ENCODE peak calls at places on chromosome 5, in five cellular contexts. One of them, this sample, is unnamed.

GRCh38 chr5:132238901-132239500 is 11.3 kb upstream of the P4HA2 start:
- DNase-seq in HepG2: no peak
- DNase-seq in GM12865: no peak
- DNase-seq in upper lobe of left lung: no peak
- DNase-seq in colonic mucosa: no peak
- DNase-seq in this sample: no peak

GRCh38 chr5:150401376-150402201 is 11.1 kb downstream of the CD74 start:
- DNase-seq in HepG2: no peak
- DNase-seq in upper lobe of left lung: no peak
- DNase-seq in GM12865: peak; percentile 57
- DNase-seq in colonic mucosa: no peak
- DNase-seq in this sample: no peak

GRCh38 chr5:74294231-74294705 is 346.3 kb downstream of the ENC1 start:
- DNase-seq in GM12865: peak; percentile 75
- DNase-seq in upper lobe of left lung: no peak
- DNase-seq in colonic mucosa: no peak
- DNase-seq in HepG2: no peak
- DNase-seq in this sample: no peak

GRCh38 chr5:133245191-133246052 is 193.6 kb downstream of the HSPA4 start:
- DNase-seq in upper lobe of left lung: no peak
- DNase-seq in colonic mucosa: no peak
- DNase-seq in GM12865: peak; percentile 69
- DNase-seq in HepG2: peak; percentile 40
- DNase-seq in this sample: peak; percentile 60

GRCh38 chr5:130923543-130924159 is 241.4 kb downstream of the HINT1 start:
- DNase-seq in GM12865: no peak
- DNase-seq in upper lobe of left lung: no peak
- DNase-seq in colonic mucosa: no peak
- DNase-seq in HepG2: no peak
- DNase-seq in this sample: no peak

GRCh38 chr5:39755986-39756385 is 331.2 kb upstream of the DAB2 start:
- DNase-seq in colonic mucosa: no peak
- DNase-seq in upper lobe of left lung: no peak
- DNase-seq in HepG2: no peak
- DNase-seq in GM12865: no peak
- DNase-seq in this sample: peak; percentile 71

GRCh38 chr5:129991780-129992179 is 87.5 kb downstream of the CHSY3 start:
- DNase-seq in upper lobe of left lung: no peak
- DNase-seq in colonic mucosa: no peak
- DNase-seq in HepG2: no peak
- DNase-seq in GM12865: no peak
- DNase-seq in this sample: no peak

GRCh38 chr5:123512631-123513461 is 869 bp downstream of the CSNK1G3 start:
- DNase-seq in GM12865: peak; percentile 53
- DNase-seq in upper lobe of left lung: peak; percentile 91
- DNase-seq in HepG2: peak; percentile 39
- DNase-seq in colonic mucosa: peak; percentile 37
- DNase-seq in this sample: no peak

GRCh38 chr5:55517804-55518203 is 17.0 kb downstream of the PLPP1 start:
- DNase-seq in colonic mucosa: peak; percentile 82
- DNase-seq in upper lobe of left lung: no peak
- DNase-seq in HepG2: no peak
- DNase-seq in GM12865: no peak
- DNase-seq in this sample: no peak

GRCh38 chr5:41574391-41574790 is 64.0 kb upstream of the PLCXD3 start:
- DNase-seq in upper lobe of left lung: no peak
- DNase-seq in GM12865: no peak
- DNase-seq in HepG2: no peak
- DNase-seq in colonic mucosa: no peak
- DNase-seq in this sample: no peak

GRCh38 chr5:76145945-76146344 is 62.8 kb downstream of the SV2C start:
- DNase-seq in HepG2: peak; percentile 16
- DNase-seq in upper lobe of left lung: no peak
- DNase-seq in colonic mucosa: peak; percentile 19
- DNase-seq in GM12865: peak; percentile 68
- DNase-seq in this sample: no peak

GRCh38 chr5:522899-523657 is 1.2 kb downstream of the SLC9A3 start:
- DNase-seq in upper lobe of left lung: peak; percentile 70
- DNase-seq in GM12865: no peak
- DNase-seq in colonic mucosa: no peak
- DNase-seq in HepG2: no peak
- DNase-seq in this sample: no peak

GRCh38 chr5:137300411-137301240 is 198.5 kb downstream of the SPOCK1 start:
- DNase-seq in colonic mucosa: no peak
- DNase-seq in upper lobe of left lung: no peak
- DNase-seq in HepG2: no peak
- DNase-seq in GM12865: no peak
- DNase-seq in this sample: no peak

GRCh38 chr5:181222630-181223040 is 446 bp upstream of the TRIM41 start:
- DNase-seq in colonic mucosa: no peak
- DNase-seq in GM12865: no peak
- DNase-seq in upper lobe of left lung: no peak
- DNase-seq in HepG2: no peak
- DNase-seq in this sample: no peak

GRCh38 chr5:53994148-53994547 is 316.2 kb downstream of the ARL15 start:
- DNase-seq in upper lobe of left lung: no peak
- DNase-seq in GM12865: no peak
- DNase-seq in colonic mucosa: no peak
- DNase-seq in HepG2: no peak
- DNase-seq in this sample: no peak

GRCh38 chr5:76163111-76163628 is 80.0 kb downstream of the SV2C start:
- DNase-seq in GM12865: no peak
- DNase-seq in colonic mucosa: no peak
- DNase-seq in upper lobe of left lung: no peak
- DNase-seq in HepG2: no peak
- DNase-seq in this sample: no peak

GRCh38 chr5:1006656-1007071 is 1.9 kb upstream of the NKD2 start:
- DNase-seq in upper lobe of left lung: peak; percentile 57
- DNase-seq in GM12865: no peak
- DNase-seq in colonic mucosa: no peak
- DNase-seq in HepG2: no peak
- DNase-seq in this sample: no peak

GRCh38 chr5:150317048-150318003 is 14.6 kb upstream of the ARSI start:
- DNase-seq in HepG2: peak; percentile 86
- DNase-seq in GM12865: no peak
- DNase-seq in upper lobe of left lung: no peak
- DNase-seq in colonic mucosa: no peak
- DNase-seq in this sample: peak; percentile 94

GRCh38 chr5:157828031-157828948 is 30.7 kb downstream of the CLINT1 start:
- DNase-seq in upper lobe of left lung: no peak
- DNase-seq in HepG2: no peak
- DNase-seq in colonic mucosa: no peak
- DNase-seq in GM12865: peak; percentile 9
- DNase-seq in this sample: no peak

GRCh38 chr5:176769911-176770310 is 40.4 kb upstream of the UNC5A start:
- DNase-seq in upper lobe of left lung: peak; percentile 24
- DNase-seq in HepG2: no peak
- DNase-seq in GM12865: no peak
- DNase-seq in colonic mucosa: peak; percentile 2
- DNase-seq in this sample: no peak

GRCh38 chr5:79795764-79796398 is 106.2 kb downstream of the CMYA5 start:
- DNase-seq in GM12865: no peak
- DNase-seq in upper lobe of left lung: no peak
- DNase-seq in colonic mucosa: no peak
- DNase-seq in HepG2: no peak
- DNase-seq in this sample: no peak

GRCh38 chr5:119274024-119274766 is 81.6 kb upstream of the TNFAIP8 start:
- DNase-seq in upper lobe of left lung: no peak
- DNase-seq in HepG2: peak; percentile 21
- DNase-seq in colonic mucosa: peak; percentile 56
- DNase-seq in GM12865: no peak
- DNase-seq in this sample: no peak

GRCh38 chr5:67581203-67581602 is 384.6 kb upstream of the CD180 start:
- DNase-seq in HepG2: no peak
- DNase-seq in upper lobe of left lung: no peak
- DNase-seq in colonic mucosa: no peak
- DNase-seq in GM12865: no peak
- DNase-seq in this sample: peak; percentile 76

GRCh38 chr5:20105915-20106314 is 117.9 kb upstream of the CDH18 start:
- DNase-seq in HepG2: no peak
- DNase-seq in upper lobe of left lung: no peak
- DNase-seq in colonic mucosa: no peak
- DNase-seq in GM12865: no peak
- DNase-seq in this sample: no peak

GRCh38 chr5:10445352-10445751 is 3.7 kb downstream of the ROPN1L start:
- DNase-seq in colonic mucosa: no peak
- DNase-seq in HepG2: no peak
- DNase-seq in GM12865: no peak
- DNase-seq in upper lobe of left lung: no peak
- DNase-seq in this sample: no peak

GRCh38 chr5:134609232-134609851 is 23.3 kb downstream of the SAR1B start:
- DNase-seq in upper lobe of left lung: no peak
- DNase-seq in HepG2: no peak
- DNase-seq in GM12865: peak; percentile 69
- DNase-seq in colonic mucosa: peak; percentile 6
- DNase-seq in this sample: peak; percentile 33

GRCh38 chr5:128038641-128039040 is 44.9 kb upstream of the SLC12A2 start:
- DNase-seq in colonic mucosa: no peak
- DNase-seq in upper lobe of left lung: no peak
- DNase-seq in GM12865: no peak
- DNase-seq in HepG2: peak; percentile 31
- DNase-seq in this sample: no peak

GRCh38 chr5:6856658-6857057 is 143.4 kb downstream of the TENT4A start:
- DNase-seq in HepG2: no peak
- DNase-seq in GM12865: no peak
- DNase-seq in colonic mucosa: peak; percentile 24
- DNase-seq in upper lobe of left lung: no peak
- DNase-seq in this sample: no peak

GRCh38 chr5:124365491-124365890 is 380.9 kb downstream of the ZNF608 start:
- DNase-seq in HepG2: no peak
- DNase-seq in upper lobe of left lung: no peak
- DNase-seq in GM12865: no peak
- DNase-seq in colonic mucosa: no peak
- DNase-seq in this sample: no peak

GRCh38 chr5:31682847-31683246 is 43.9 kb downstream of the PDZD2 start:
- DNase-seq in GM12865: no peak
- DNase-seq in upper lobe of left lung: no peak
- DNase-seq in colonic mucosa: no peak
- DNase-seq in HepG2: no peak
- DNase-seq in this sample: no peak

GRCh38 chr5:73617510-73618279 is 8.3 kb upstream of the ARHGEF28 start:
- DNase-seq in HepG2: no peak
- DNase-seq in colonic mucosa: no peak
- DNase-seq in GM12865: peak; percentile 61
- DNase-seq in upper lobe of left lung: no peak
- DNase-seq in this sample: no peak

GRCh38 chr5:149080294-149080693 is 17.4 kb upstream of the SH3TC2 start:
- DNase-seq in HepG2: no peak
- DNase-seq in upper lobe of left lung: no peak
- DNase-seq in GM12865: no peak
- DNase-seq in colonic mucosa: no peak
- DNase-seq in this sample: no peak

GRCh38 chr5:149083846-149084245 is 21.0 kb upstream of the SH3TC2 start:
- DNase-seq in colonic mucosa: no peak
- DNase-seq in HepG2: no peak
- DNase-seq in upper lobe of left lung: no peak
- DNase-seq in GM12865: no peak
- DNase-seq in this sample: no peak

GRCh38 chr5:149079883-149080282 is 17.0 kb upstream of the SH3TC2 start:
- DNase-seq in HepG2: no peak
- DNase-seq in GM12865: no peak
- DNase-seq in upper lobe of left lung: no peak
- DNase-seq in colonic mucosa: no peak
- DNase-seq in this sample: no peak

GRCh38 chr5:149082271-149082670 is 19.4 kb upstream of the SH3TC2 start:
- DNase-seq in upper lobe of left lung: no peak
- DNase-seq in colonic mucosa: no peak
- DNase-seq in HepG2: no peak
- DNase-seq in GM12865: no peak
- DNase-seq in this sample: no peak
- H3K4me3 ChIP-seq in upper lobe of left lung: no peak overlapping the region
- H3K4me3 ChIP-seq in colonic mucosa: no peak overlapping the region
- H3K4me3 ChIP-seq in HepG2: no peak overlapping the region
- H3K4me3 ChIP-seq in GM12865: no peak overlapping the region
- H3K4me3 ChIP-seq in this sample: no peak overlapping the region

GRCh38 chr5:112179290-112179689 is 239.8 kb downstream of the EPB41L4A start:
- DNase-seq in GM12865: no peak
- DNase-seq in upper lobe of left lung: no peak
- DNase-seq in HepG2: no peak
- DNase-seq in colonic mucosa: no peak
- DNase-seq in this sample: no peak
- H3K4me3 ChIP-seq in GM12865: no peak overlapping the region
- H3K4me3 ChIP-seq in upper lobe of left lung: no peak overlapping the region
- H3K4me3 ChIP-seq in HepG2: no peak overlapping the region
- H3K4me3 ChIP-seq in colonic mucosa: no peak overlapping the region
- H3K4me3 ChIP-seq in this sample: no peak overlapping the region

DNA sequence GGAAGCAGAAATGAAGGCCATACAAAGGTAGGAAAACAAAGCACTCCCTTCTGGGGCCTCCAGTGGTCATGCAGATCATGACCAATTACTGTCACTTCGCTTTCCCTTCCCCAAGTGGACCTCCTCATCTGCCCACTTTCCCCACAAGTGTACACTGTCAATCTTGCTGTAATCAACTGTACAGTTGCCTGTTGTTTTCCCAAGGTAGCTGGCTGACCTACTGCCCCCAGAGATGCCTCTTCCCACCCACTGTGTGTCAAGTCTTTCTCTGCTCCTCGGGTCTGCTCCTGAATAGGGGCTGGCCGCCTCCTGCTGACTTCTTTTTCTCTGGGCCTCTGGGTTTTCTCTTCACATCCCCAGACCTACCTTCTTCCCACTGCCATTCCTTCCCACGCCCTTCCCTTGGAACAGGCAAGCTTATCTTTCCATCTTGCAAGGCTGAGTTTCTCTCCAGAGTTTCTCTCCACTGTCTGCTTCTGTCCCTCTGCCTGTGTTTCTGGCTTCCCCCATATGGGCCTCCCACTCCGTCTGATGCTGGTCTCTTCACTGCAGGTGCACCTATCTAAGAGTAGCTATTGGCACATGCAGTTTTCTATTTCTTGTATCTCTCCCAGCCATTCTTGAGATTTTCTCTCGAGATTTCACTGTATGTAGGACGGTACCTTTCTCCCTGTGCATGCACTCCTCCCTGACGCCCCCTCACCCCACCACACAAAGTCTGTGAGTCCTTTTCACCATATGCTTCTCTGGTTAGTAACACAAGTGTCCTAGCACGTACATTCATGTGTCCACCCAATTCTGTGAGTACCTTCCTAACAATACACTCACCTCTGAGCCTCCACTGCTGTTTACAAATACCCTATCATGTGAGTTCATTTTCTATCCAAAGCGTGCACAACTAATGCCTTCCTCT is 2.3 kb downstream of the ELL2 start:
- DNase-seq in colonic mucosa: no peak
- DNase-seq in HepG2: peak; percentile 73
- DNase-seq in upper lobe of left lung: no peak
- DNase-seq in GM12865: peak; percentile 42
- DNase-seq in this sample: no peak
- H3K4me3 ChIP-seq in colonic mucosa: peak overlapping the region; percentile 88
- H3K4me3 ChIP-seq in HepG2: peak overlapping the region; percentile 99
- H3K4me3 ChIP-seq in upper lobe of left lung: peak overlapping the region; percentile 84
- H3K4me3 ChIP-seq in GM12865: peak overlapping the region; percentile 96
- H3K4me3 ChIP-seq in this sample: peak overlapping the region; percentile 92

DNA sequence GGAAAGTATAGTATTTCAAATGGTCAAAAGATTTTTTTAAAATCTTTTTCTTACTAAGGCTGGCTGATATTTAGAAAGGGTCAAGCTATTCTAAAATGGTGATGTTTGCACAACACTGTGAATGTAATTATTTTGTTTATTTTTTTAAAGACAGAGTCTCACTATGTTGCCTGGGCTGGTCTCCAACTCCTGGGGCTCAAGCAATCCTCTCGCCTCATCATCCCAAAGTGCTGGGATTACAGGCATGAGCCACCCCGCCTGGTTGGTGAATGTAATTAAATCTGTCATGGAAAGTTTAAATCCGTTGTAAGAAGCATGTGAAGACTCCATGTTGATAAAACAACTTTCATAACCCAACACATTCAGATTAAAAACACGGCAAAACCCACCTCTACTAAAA is 2.6 kb downstream of the UBTD2 start:
- DNase-seq in HepG2: no peak
- DNase-seq in upper lobe of left lung: no peak
- DNase-seq in GM12865: no peak
- DNase-seq in colonic mucosa: no peak
- DNase-seq in this sample: no peak
- H3K4me3 ChIP-seq in HepG2: peak overlapping the region; percentile 82
- H3K4me3 ChIP-seq in upper lobe of left lung: peak overlapping the region; percentile 98
- H3K4me3 ChIP-seq in GM12865: peak overlapping the region; percentile 87
- H3K4me3 ChIP-seq in colonic mucosa: no peak overlapping the region
- H3K4me3 ChIP-seq in this sample: no peak overlapping the region

This sample was measured in epithelial cell of proximal tubule.